ENCODE peak calls at places on chromosomes 16 and 17, in five cellular contexts. P is hippocampal formation; T is iris pigment epithelial cell; L is CD8-positive, alpha-beta memory T cell; F is amniotic stem cell. B is an unnamed sample.

GRCh38 chr17:77125432-77125901 is 15.3 kb upstream of the SEC14L1 start:
- DNase-seq in L (no peak), P (no peak), T (peak; percentile 94), F (no peak), B (peak; percentile 98)

GRCh38 chr17:42060231-42060630 is 9.8 kb upstream of the C17orf113 start:
- DNase-seq in P (no peak), F (no peak), L (no peak), T (no peak), B (no peak)

GRCh38 chr17:1554751-1555617 is 7.6 kb downstream of the PITPNA start:
- DNase-seq in L (no peak), F (no peak), T (no peak), P (no peak), B (no peak)

GRCh38 chr16:16985707-16986106 is 485.1 kb downstream of the XYLT1 start:
- DNase-seq in L (no peak), P (no peak), T (no peak), F (no peak), B (no peak)

GRCh38 chr17:17303010-17303846 is at the start of gene NT5M:
- DNase-seq in T (peak; percentile 73), F (peak; percentile 30), L (peak; percentile 59), P (peak; percentile 67), B (peak; percentile 93)

GRCh38 chr17:45676695-45677094 is 107.4 kb upstream of the CRHR1 start:
- DNase-seq in F (no peak), L (no peak), P (no peak), T (no peak), B (no peak)

GRCh38 chr17:7285679-7286078 is 4.2 kb downstream of the SLC2A4 start:
- DNase-seq in P (no peak), L (no peak), T (no peak), F (no peak), B (no peak)

GRCh38 chr17:42153919-42154491 is 784 bp downstream of the RAB5C start:
- DNase-seq in L (no peak), F (no peak), T (peak; percentile 49), P (no peak), B (no peak)

GRCh38 chr16:4753227-4753626 is 13.7 kb downstream of the ZNF500 start:
- DNase-seq in T (no peak), L (no peak), F (no peak), P (no peak), B (no peak)

GRCh38 chr17:10059684-10060211 is 138.7 kb downstream of the GAS7 start:
- DNase-seq in L (no peak), P (no peak), T (no peak), F (no peak), B (no peak)

GRCh38 chr17:48551601-48552452 is 6.9 kb upstream of the HOXB2 start:
- DNase-seq in P (no peak), T (no peak), L (no peak), F (no peak), B (no peak)

GRCh38 chr16:57533618-57534336 is 2.6 kb downstream of the CCDC102A start:
- DNase-seq in T (no peak), L (peak; percentile 59), F (no peak), P (no peak), B (no peak)

GRCh38 chr16:50522324-50522723 is 25.9 kb upstream of the NKD1 start:
- DNase-seq in T (no peak), L (no peak), P (no peak), F (no peak), B (no peak)

GRCh38 chr17:61511480-61512182 is 59.4 kb downstream of the TBX4 start:
- DNase-seq in P (no peak), T (no peak), L (no peak), F (no peak), B (no peak)

GRCh38 chr17:8386841-8387240 is 3.8 kb upstream of the RPL26 start:
- DNase-seq in F (no peak), T (no peak), P (no peak), L (no peak), B (no peak)

GRCh38 chr16:24721830-24722238 is 7.6 kb upstream of the TNRC6A start:
- DNase-seq in L (no peak), F (no peak), T (no peak), P (no peak), B (no peak)

GRCh38 chr17:79777166-79777843 is 643 bp upstream of the CBX2 start:
- DNase-seq in P (peak; percentile 65), F (no peak), L (no peak), T (peak; percentile 26), B (peak; percentile 65)

GRCh38 chr17:15092762-15093161 is 172.4 kb downstream of the PMP22 start:
- DNase-seq in L (no peak), T (peak; percentile 61), F (no peak), P (no peak), B (no peak)

B was measured in HTR-8/SVneo.